ENCODE peak calls at places on chromosomes 1 and 21, in four cellular contexts. R is astrocyte of the spinal cord, G is GM23248, W is left ventricle myocardium superior. L is an unnamed sample.

GRCh38 chr1:222028694-222029093 is 286.8 kb upstream of the DUSP10 start:
- DNase-seq in R (no peak), G (no peak), W (no peak), L (no peak)

GRCh38 chr1:234047113-234047512 is 142.6 kb downstream of the SLC35F3 start:
- DNase-seq in W (no peak), R (peak), G (no peak), L (no peak)

GRCh38 chr1:226938903-226939438 is 1.1 kb upstream of the COQ8A start:
- DNase-seq in W (no peak), R (peak), G (peak), L (no peak)

GRCh38 chr1:173202430-173203145 is 4.5 kb downstream of the TNFSF4 start:
- DNase-seq in W (no peak), R (peak), G (peak), L (no peak)

GRCh38 chr1:172135076-172135672 is 285.3 kb upstream of the C1orf105 start:
- DNase-seq in R (no peak), W (no peak), G (no peak), L (no peak)

GRCh38 chr1:32703479-32704291 is 1.1 kb upstream of the SYNC start:
- DNase-seq in W (peak), R (peak), G (peak), L (peak)

GRCh38 chr1:70536708-70537398 is 125.8 kb downstream of the CTH start:
- DNase-seq in W (no peak), G (no peak), R (no peak), L (no peak)

GRCh38 chr21:40924641-40925040 is 77.7 kb upstream of the DSCAM start:
- DNase-seq in G (no peak), W (no peak), R (no peak), L (no peak)

L was measured in left ventricle myocardium inferior.